ENCODE peak calls at places on chromosomes 11 and 22, in nine cellular contexts. T is NCI-H187 treated with DMSO at 0.1 percent for 48 hours; Y is stimulated activated naive CD4-positive, alpha-beta T cell treated with Interleukin-2 at 50 U/mL for 16 hours; L is AG09309; V is KBM-7; A is endothelial cell; P is Calu3; E is GM04504; S is epithelial cell of esophagus. I is an unnamed sample.

GRCh38 chr11:111417011-111417765 is 38.1 kb upstream of the POU2AF1 start:
- DNase-seq in Y (peak), P (no peak), A (no peak), V (peak), S (peak), T (no peak), L (no peak), E (no peak), I (peak)

GRCh38 chr11:65014146-65014960 is at the start of gene ARL2:
- DNase-seq in V (peak), E (no peak), Y (peak), L (no peak), A (no peak), S (peak), T (no peak), P (no peak), I (peak)

GRCh38 chr22:46381142-46381541 is 45.6 kb downstream of the TRMU start:
- DNase-seq in E (no peak), P (no peak), Y (no peak), S (peak), T (no peak), L (no peak), A (no peak), V (no peak), I (no peak)

GRCh38 chr11:79092791-79093313 is 348.0 kb downstream of the TENM4 start:
- DNase-seq in A (no peak), V (peak), T (no peak), P (peak), L (peak), S (peak), Y (no peak), E (peak), I (no peak)

GRCh38 chr11:96782632-96783031 is 392.8 kb downstream of the JRKL start:
- DNase-seq in E (no peak), V (no peak), A (no peak), S (peak), Y (no peak), L (no peak), P (no peak), T (no peak), I (no peak)

GRCh38 chr11:31369348-31370329 is at the start of the genes DCDC1 and DNAJC24:
- DNase-seq in P (peak), A (peak), E (peak), L (peak), V (peak), Y (peak), T (peak), S (peak), I (peak)

GRCh38 chr22:26995222-26995621 is 337.8 kb downstream of the MIAT start:
- DNase-seq in Y (no peak), P (no peak), V (no peak), E (no peak), S (no peak), A (no peak), T (no peak), L (no peak), I (no peak)

GRCh38 chr22:27094633-27095308 is 437.4 kb downstream of the MIAT start:
- DNase-seq in T (no peak), P (no peak), E (peak), A (no peak), L (no peak), S (no peak), V (no peak), Y (no peak), I (no peak)

GRCh38 chr11:57641426-57641825 is 8.3 kb downstream of the YPEL4 start:
- DNase-seq in V (peak), T (no peak), S (peak), E (no peak), Y (no peak), L (peak), A (no peak), P (peak), I (no peak)

GRCh38 chr11:8068605-8069221 is 12.3 kb upstream of the TUB start:
- DNase-seq in E (peak), P (no peak), L (no peak), T (no peak), Y (no peak), A (no peak), S (no peak), V (no peak), I (no peak)

GRCh38 chr22:45097061-45097460 is 66.7 kb upstream of the NUP50 start:
- DNase-seq in L (no peak), A (no peak), S (no peak), P (no peak), T (no peak), E (no peak), V (no peak), Y (no peak), I (no peak)

GRCh38 chr11:75376175-75376574 is 23.1 kb upstream of the RPS3 start:
- DNase-seq in S (no peak), V (no peak), Y (no peak), L (no peak), P (no peak), A (no peak), T (no peak), E (no peak), I (no peak)